ENCODE peak calls at places on chromosomes 3 and 15, in nine cellular contexts. I, A, Z, E, U, G, M, J and F are unnamed samples.

GRCh38 chr3:153163349-153164008 is 1.5 kb downstream of the RAP2B start:
- DNase-seq in I (no peak), A (peak), J (no peak), M (no peak), E (peak), G (no peak), U (peak), Z (peak), F (peak)

GRCh38 chr15:42046597-42046996 is 25.8 kb upstream of the PLA2G4E start:
- DNase-seq in I (no peak), U (no peak), G (no peak), M (peak), Z (no peak), A (no peak), E (no peak), J (no peak), F (no peak)

GRCh38 chr3:51621091-51621892 is 49.8 kb upstream of the TEX264 start:
- DNase-seq in G (no peak), M (no peak), A (peak), E (peak), I (no peak), Z (peak), U (peak), J (no peak), F (peak)

GRCh38 chr3:30611613-30612421 is 5.4 kb downstream of the TGFBR2 start:
- DNase-seq in G (no peak), E (no peak), M (peak), U (peak), Z (peak), I (no peak), J (no peak), A (peak), F (peak)

GRCh38 chr3:55333041-55333440 is 154.1 kb downstream of the WNT5A start:
- DNase-seq in I (no peak), M (no peak), G (no peak), J (no peak), U (peak), Z (no peak), E (peak), A (no peak), F (peak)

GRCh38 chr3:141456328-141456689 is 30.5 kb upstream of the RASA2 start:
- DNase-seq in Z (no peak), J (no peak), G (no peak), I (no peak), E (peak), A (no peak), U (peak), M (no peak), F (peak)

GRCh38 chr3:12994357-12994606 is 78.9 kb downstream of the IQSEC1 start:
- DNase-seq in G (no peak), A (no peak), Z (peak), M (peak), J (no peak), I (no peak), E (no peak), U (no peak), F (no peak)

GRCh38 chr3:169772530-169772950 is 656 bp upstream of the MYNN start:
- DNase-seq in G (peak), M (peak), Z (peak), J (peak), E (peak), U (peak), A (peak), I (no peak), F (peak)

GRCh38 chr3:126849768-126850167 is 133.1 kb upstream of the PLXNA1 start:
- DNase-seq in J (no peak), E (no peak), U (no peak), A (no peak), Z (no peak), G (no peak), M (no peak), I (no peak), F (no peak)

GRCh38 chr3:179266701-179267211 is 15.8 kb upstream of the KCNMB3 start:
- DNase-seq in Z (no peak), I (no peak), G (no peak), U (no peak), E (no peak), A (no peak), J (no peak), M (no peak), F (no peak)

GRCh38 chr3:25679642-25680302 is 15.1 kb upstream of the TOP2B start:
- DNase-seq in G (no peak), M (no peak), E (no peak), Z (no peak), U (no peak), A (no peak), J (no peak), I (no peak), F (no peak)

GRCh38 chr3:188853896-188854295 is 317.9 kb upstream of the TPRG1 start:
- DNase-seq in A (peak), I (no peak), U (peak), E (peak), J (no peak), G (no peak), M (no peak), Z (peak), F (peak)

GRCh38 chr3:71103430-71103881 is 480.1 kb downstream of the FOXP1 start:
- DNase-seq in I (no peak), U (peak), Z (peak), G (no peak), E (peak), A (peak), M (no peak), J (no peak), F (peak)

GRCh38 chr15:41559489-41560177 is 621 bp downstream of the TYRO3 start:
- DNase-seq in Z (peak), J (no peak), G (no peak), U (no peak), E (no peak), A (no peak), M (no peak), I (no peak), F (no peak)

GRCh38 chr3:129068291-129068886 is 7.8 kb downstream of the GP9 start:
- DNase-seq in E (no peak), Z (no peak), J (no peak), G (no peak), M (no peak), I (no peak), U (no peak), A (no peak), F (no peak)

GRCh38 chr3:155321418-155321817 is 27.9 kb upstream of the STRIT1 start:
- DNase-seq in U (peak), I (no peak), G (no peak), A (peak), J (no peak), E (peak), M (no peak), Z (peak), F (peak)

GRCh38 chr3:129593595-129594339 is 12.7 kb downstream of the PLXND1 start:
- DNase-seq in Z (no peak), I (peak), J (no peak), M (no peak), U (no peak), A (no peak), G (peak), E (peak), F (no peak)

GRCh38 chr15:65285291-65286068 is 1.2 kb downstream of the PARP16 start:
- DNase-seq in A (peak), J (no peak), U (peak), G (no peak), E (peak), I (no peak), Z (peak), M (no peak), F (peak)

GRCh38 chr3:50615190-50615589 is 1.8 kb upstream of the MAPKAPK3 start:
- DNase-seq in U (no peak), Z (no peak), E (no peak), G (no peak), M (no peak), J (no peak), I (peak), A (no peak), F (no peak)

GRCh38 chr3:47536967-47537366 is 23.5 kb upstream of the ELP6 start:
- DNase-seq in G (no peak), I (no peak), J (no peak), A (no peak), E (no peak), U (no peak), Z (no peak), M (no peak), F (no peak)

GRCh38 chr3:109559389-109559788 is 222.0 kb upstream of the DPPA4 start:
- DNase-seq in I (no peak), A (no peak), J (no peak), Z (no peak), E (no peak), M (no peak), G (no peak), U (peak), F (no peak)

GRCh38 chr3:25843332-25843731 is 53.4 kb downstream of the OXSM start:
- DNase-seq in G (no peak), E (peak), I (no peak), J (no peak), A (peak), Z (peak), U (peak), M (no peak), F (peak)

GRCh38 chr15:70378126-70379031 is 280.7 kb upstream of the TLE3 start:
- DNase-seq in A (no peak), I (no peak), Z (no peak), U (no peak), E (no peak), G (no peak), M (no peak), J (no peak), F (no peak)

GRCh38 chr3:65479118-65479517 is 559.6 kb downstream of the MAGI1 start:
- DNase-seq in J (no peak), G (no peak), U (no peak), M (no peak), I (no peak), Z (no peak), A (no peak), E (no peak), F (no peak)

GRCh38 chr3:52820741-52821140 is 9.7 kb downstream of the ITIH4 start:
- DNase-seq in A (no peak), M (peak), Z (peak), I (no peak), E (no peak), J (peak), U (peak), G (no peak), F (peak)

GRCh38 chr3:168325684-168326083 is 230.0 kb upstream of the GOLIM4 start:
- DNase-seq in U (no peak), Z (no peak), E (no peak), I (no peak), A (no peak), G (no peak), M (no peak), J (no peak), F (no peak)

GRCh38 chr15:89802231-89802928 is 12.3 kb downstream of the ANPEP start:
- DNase-seq in Z (no peak), U (no peak), E (no peak), A (no peak), G (no peak), I (no peak), J (no peak), M (no peak), F (no peak)

GRCh38 chr3:85737846-85738245 is 779.1 kb downstream of the CADM2 start:
- DNase-seq in G (no peak), M (no peak), U (peak), A (no peak), J (no peak), Z (no peak), E (no peak), I (no peak), F (no peak)

GRCh38 chr15:29822100-29822684 is at the start of gene TJP1:
- DNase-seq in G (no peak), M (peak), U (peak), J (no peak), Z (peak), I (no peak), A (peak), E (peak), F (peak)

GRCh38 chr3:67648229-67648628 is 6.2 kb downstream of the SUCLG2 start:
- DNase-seq in A (no peak), U (no peak), I (no peak), E (peak), G (no peak), Z (no peak), J (no peak), M (no peak), F (no peak)

GRCh38 chr3:63824309-63824708 is 5.2 kb downstream of the C3orf49 start:
- DNase-seq in M (no peak), G (no peak), A (peak), J (no peak), U (peak), E (peak), I (no peak), Z (peak), F (peak)

GRCh38 chr15:66657062-66658020 is 44.7 kb upstream of the SMAD6 start:
- DNase-seq in M (no peak), Z (peak), J (no peak), A (no peak), E (no peak), U (no peak), I (no peak), G (no peak), F (no peak)

GRCh38 chr15:66655997-66656396 is 46.0 kb upstream of the SMAD6 start:
- DNase-seq in E (no peak), J (no peak), U (no peak), I (no peak), Z (no peak), G (no peak), A (no peak), M (no peak), F (no peak)

GRCh38 chr15:66659384-66659783 is 42.7 kb upstream of the SMAD6 start:
- DNase-seq in U (no peak), Z (no peak), I (no peak), E (no peak), M (no peak), A (no peak), J (no peak), G (no peak), F (no peak)

GRCh38 chr15:66658855-66659254 is 43.2 kb upstream of the SMAD6 start:
- DNase-seq in E (no peak), M (no peak), G (no peak), J (no peak), I (no peak), A (no peak), Z (no peak), U (no peak), F (no peak)

DNA sequence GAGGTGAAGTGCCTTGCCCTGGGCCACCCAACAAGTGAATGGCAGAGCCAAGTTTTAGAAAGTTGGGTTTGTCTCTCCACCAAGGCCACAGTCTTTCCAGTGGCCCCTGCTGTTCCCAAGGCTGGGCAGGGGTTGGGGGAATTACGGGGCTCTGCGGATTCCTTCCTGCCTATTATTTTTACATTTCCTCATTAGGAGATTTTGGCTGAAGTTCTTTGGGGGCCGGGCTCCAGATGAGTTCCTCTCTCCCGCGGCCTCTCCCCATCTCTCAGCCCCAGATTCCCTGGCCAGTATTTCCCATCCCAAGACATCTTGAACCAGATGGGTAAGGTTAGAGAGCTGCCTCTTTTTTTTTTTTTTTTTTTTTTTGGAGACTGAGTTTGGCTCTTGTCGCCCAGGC is 44.0 kb upstream of the SMAD6 start:
- DNase-seq in Z (no peak), A (no peak), E (no peak), U (no peak), J (no peak), I (no peak), G (no peak), M (no peak), F (no peak)
- H3K4me3 ChIP-seq in Z (no peak), A (no peak), E (no peak), U (no peak), J (no peak), I (no peak), G (no peak), M (no peak), F (no peak)

DNA sequence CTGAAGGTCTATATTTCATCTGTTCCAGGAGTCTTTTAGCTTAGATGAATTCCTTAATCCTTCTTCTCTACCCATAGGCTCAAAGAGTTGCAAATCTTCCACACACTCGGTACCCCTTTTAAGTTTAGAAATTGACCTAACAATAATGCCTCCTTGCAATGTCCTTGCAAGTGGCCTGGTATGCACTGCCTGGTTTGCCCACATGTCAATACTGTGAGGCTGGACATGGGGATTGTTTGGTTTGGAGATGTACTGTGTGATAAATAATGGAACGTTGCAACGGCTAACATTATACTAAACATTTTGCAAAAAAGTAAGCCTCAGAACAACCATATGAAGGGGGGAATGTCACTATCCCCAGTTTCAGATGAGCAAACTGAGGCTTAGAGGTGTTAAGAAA is 22.4 kb upstream of the TPM1 start:
- DNase-seq in I (no peak), G (no peak), J (no peak), Z (no peak), M (no peak), A (no peak), E (no peak), U (no peak), F (no peak)
- H3K4me3 ChIP-seq in I (no peak), G (no peak), J (no peak), Z (no peak), M (no peak), A (no peak), E (no peak), U (no peak), F (no peak)

GRCh38 chr15:59104602-59104911 is 389 bp upstream of the CCNB2 start:
- DNase-seq in G (no peak), Z (no peak), J (no peak), A (no peak), I (no peak), E (no peak), M (no peak), U (no peak), F (no peak)
- H3K4me3 ChIP-seq in G (peak), Z (peak), J (peak), A (peak), I (peak), E (peak), M (peak), U (peak), F (peak)

GRCh38 chr15:96324192-96324895 is 6.2 kb upstream of the NR2F2 start:
- DNase-seq in Z (peak), I (no peak), A (no peak), G (no peak), E (peak), U (peak), J (no peak), M (no peak), F (peak)
- H3K4me3 ChIP-seq in Z (peak), I (no peak), A (peak), G (no peak), E (peak), U (peak), J (no peak), M (no peak), F (peak)

GRCh38 chr3:124594581-124594980 is 135.7 kb upstream of the UMPS start:
- DNase-seq in U (no peak), Z (no peak), M (no peak), J (no peak), G (no peak), E (no peak), I (no peak), A (no peak), F (no peak)
- H3K4me3 ChIP-seq in U (no peak), Z (no peak), M (no peak), J (no peak), G (no peak), E (no peak), I (no peak), A (no peak), F (no peak)

GRCh38 chr3:120682095-120682681 is at the start of gene HGD:
- DNase-seq in E (no peak), A (no peak), J (no peak), I (no peak), M (peak), Z (no peak), U (peak), G (no peak), F (no peak)
- H3K4me3 ChIP-seq in E (no peak), A (no peak), J (no peak), I (no peak), M (peak), Z (no peak), U (no peak), G (no peak), F (no peak)

DNA sequence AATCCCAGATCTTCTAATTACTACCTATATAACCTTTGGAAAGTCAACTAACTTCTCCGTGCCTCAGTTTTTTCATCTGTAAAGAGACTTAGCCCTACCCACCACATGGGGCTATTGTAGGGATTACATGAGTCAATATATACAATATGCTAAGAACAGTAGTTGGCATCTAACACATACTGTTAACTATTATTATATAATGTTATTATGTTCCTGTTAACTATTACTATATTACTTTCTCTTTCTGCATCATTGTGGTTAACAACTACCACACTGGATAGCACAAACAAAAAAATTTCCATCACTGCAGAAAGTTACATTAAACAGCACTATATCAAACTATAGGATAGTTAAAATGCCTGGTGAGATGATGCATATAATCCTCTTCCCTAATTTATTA is 23.7 kb downstream of the STAG1 start:
- DNase-seq in J (no peak), G (no peak), I (no peak), M (no peak), Z (no peak), U (no peak), E (peak), A (peak), F (peak)
- H3K4me3 ChIP-seq in J (no peak), G (no peak), I (no peak), M (no peak), Z (peak), U (no peak), E (peak), A (peak), F (no peak)